ENCODE peak calls at places on chromosomes 4 and X, in ten cellular contexts. A is tibial nerve; C is naive thymus-derived CD4-positive, alpha-beta T cell; S is amniotic stem cell; F is activated T-helper 2 cell treated with anti-CD3 and anti-CD28 coated beads, Interferon-gamma antibody, Interleukin-2, Interleukin-4, amounts not matched to agents 10 μg/mL and 5 μg/mL and 100 μg/mL, durations not matched to agents 14 hours and 24 hours and 36 hours; T is HFFc6; V is right lobe of liver; O is cerebellar cortex; Q is stimulated activated CD4-positive, alpha-beta T cell treated with anti-CD3 and anti-CD28 coated beads, Interleukin-12 subunit alpha, Interleukin-12 subunit beta, amount 100 ng/mL, for 4 hours; H is CD8-positive, alpha-beta T cell. R is an unnamed sample.

GRCh38 chr4:8274772-8275241 is 5.3 kb downstream of the HTRA3 start:
- DNase-seq in F (no peak), S (peak), O (peak), H (no peak), V (peak), T (peak), A (peak), Q (no peak), C (no peak), R (no peak)

GRCh38 chr4:186823989-186824388 is 100.3 kb upstream of the FAT1 start:
- DNase-seq in Q (no peak), S (no peak), V (no peak), F (no peak), T (no peak), O (peak), H (no peak), A (no peak), C (no peak), R (no peak)

GRCh38 chr4:101258782-101259353 is 88.5 kb downstream of the PPP3CA start:
- DNase-seq in V (no peak), S (no peak), A (no peak), Q (no peak), F (no peak), C (no peak), T (peak), H (no peak), O (no peak), R (no peak)

GRCh38 chrX:123846598-123847038 is 13.2 kb upstream of the XIAP start:
- DNase-seq in V (no peak), C (no peak), S (no peak), H (no peak), A (no peak), Q (no peak), F (no peak), O (peak), T (peak), R (peak)

GRCh38 chr4:23237771-23238170 is 545.0 kb downstream of the GBA3 start:
- DNase-seq in Q (no peak), C (no peak), V (peak), H (no peak), S (no peak), O (peak), A (no peak), F (no peak), T (no peak), R (no peak)

GRCh38 chrX:127708155-127708554 is 344.0 kb downstream of the ACTRT1 start:
- DNase-seq in F (no peak), O (no peak), S (no peak), H (no peak), C (no peak), A (no peak), V (no peak), Q (no peak), T (no peak), R (no peak)

GRCh38 chr4:46930866-46931265 is 21.8 kb upstream of the COX7B2 start:
- DNase-seq in O (no peak), C (no peak), H (no peak), S (no peak), A (no peak), F (no peak), T (no peak), Q (no peak), V (no peak), R (no peak)

GRCh38 chr4:26362745-26363439 is 42.1 kb downstream of the RBPJ start:
- DNase-seq in A (no peak), H (no peak), V (no peak), T (peak), S (no peak), F (no peak), O (no peak), Q (no peak), C (no peak), R (no peak)

GRCh38 chrX:109974906-109975655 is 27.8 kb upstream of the TMEM164 start:
- DNase-seq in O (no peak), F (no peak), S (no peak), T (no peak), Q (no peak), H (no peak), A (no peak), V (no peak), C (no peak), R (peak)

GRCh38 chrX:120001787-120002186 is 58.2 kb upstream of the NKAP start:
- DNase-seq in A (no peak), O (no peak), H (no peak), F (no peak), T (no peak), Q (no peak), S (no peak), V (no peak), C (no peak), R (no peak)

R was measured in T-helper 2 cell treated with Interferon-gamma antibody and Interleukin-4, amounts not matched to agents 5 μg/mL and 100 μg/mL, for 36 hours.